ENCODE peak calls at places on chromosome X, in nine cellular contexts. X is CD8-positive, alpha-beta T cell; L is small intestine; Z is aorta; F is endodermal cell; I is A549; M is OCI-LY7; V is A673; U is neural progenitor cell. W is an unnamed sample.

GRCh38 chrX:40169193-40170086 is 71.7 kb upstream of the BCOR start:
- DNase-seq in U (peak), M (peak), V (peak), L (peak), F (peak), I (peak), X (peak), Z (no peak), W (peak)

GRCh38 chrX:121831601-121832000 is 784.2 kb downstream of the GLUD2 start:
- DNase-seq in M (no peak), X (no peak), L (no peak), F (no peak), U (no peak), Z (no peak), V (no peak), I (no peak), W (peak)

GRCh38 chrX:111131572-111131971 is 35.6 kb downstream of the PAK3 start:
- DNase-seq in Z (no peak), L (no peak), X (no peak), U (peak), F (no peak), V (no peak), I (no peak), M (no peak), W (no peak)

GRCh38 chrX:63506320-63506719 is 155.2 kb upstream of the SPIN4 start:
- DNase-seq in Z (no peak), V (peak), U (peak), L (peak), M (peak), F (no peak), I (peak), X (no peak), W (peak)

GRCh38 chrX:117743469-117744251 is 372.9 kb downstream of the KLHL13 start:
- DNase-seq in U (peak), F (peak), I (peak), L (peak), V (peak), M (peak), Z (no peak), X (no peak), W (peak)

GRCh38 chrX:118207831-118208453 is 91.3 kb upstream of the KLHL13 start:
- DNase-seq in V (no peak), Z (no peak), F (no peak), X (no peak), I (no peak), U (no peak), M (no peak), L (no peak), W (no peak)

GRCh38 chrX:123797543-123798447 is 62.1 kb upstream of the XIAP start:
- DNase-seq in L (no peak), M (no peak), I (peak), F (peak), Z (no peak), U (no peak), V (no peak), X (no peak), W (no peak)

GRCh38 chrX:152136312-152136711 is 2.1 kb downstream of the MAGEA10 start:
- DNase-seq in X (no peak), U (no peak), F (no peak), V (no peak), L (no peak), M (no peak), Z (no peak), I (no peak), W (no peak)

GRCh38 chrX:153061732-153062131 is 5.5 kb downstream of the PNMA3 start:
- DNase-seq in U (no peak), L (no peak), M (no peak), I (no peak), V (no peak), F (no peak), X (no peak), Z (no peak), W (peak)

GRCh38 chrX:119784747-119785446 is 6.5 kb downstream of the RPL39 start:
- DNase-seq in V (peak), L (peak), F (peak), U (peak), M (peak), Z (no peak), I (peak), X (peak), W (peak)

GRCh38 chrX:41720125-41720780 is 3.7 kb upstream of the GPR82 start:
- DNase-seq in L (peak), V (no peak), M (peak), I (no peak), Z (no peak), U (no peak), X (peak), F (peak), W (no peak)

GRCh38 chrX:17564689-17565409 is 172.4 kb upstream of the SCML1 start:
- DNase-seq in M (no peak), V (no peak), X (no peak), F (no peak), U (no peak), Z (no peak), I (no peak), L (no peak), W (no peak)

GRCh38 chrX:132216283-132216682 is 3.0 kb downstream of the RAP2C start:
- DNase-seq in Z (no peak), V (peak), F (no peak), I (no peak), U (no peak), L (no peak), M (no peak), X (no peak), W (peak)

DNA sequence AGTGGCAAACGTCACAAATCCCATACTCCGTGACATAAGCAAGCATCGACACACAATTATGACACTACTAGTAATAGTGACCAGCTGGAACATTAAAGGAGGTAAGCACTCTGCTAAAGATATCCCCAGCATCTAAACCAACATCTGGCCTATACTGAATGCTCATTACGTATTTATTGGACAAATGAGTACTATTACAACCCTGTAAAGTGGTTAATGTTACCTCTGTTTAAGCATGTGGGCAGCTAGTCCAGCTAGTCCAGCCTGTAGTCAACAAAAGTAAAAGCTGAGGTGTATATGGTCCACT is 419 bp upstream of the RPGR start:
- DNase-seq in X (no peak), Z (no peak), V (no peak), L (no peak), U (no peak), I (no peak), F (no peak), M (no peak), W (no peak)
- H3K27ac ChIP-seq in X (peak), Z (no peak), V (no peak), L (no peak), U (no peak), I (peak), F (no peak), M (no peak), W (no peak)

GRCh38 chrX:134547047-134547679 is 87.2 kb downstream of the HPRT1 start:
- DNase-seq in F (no peak), V (no peak), X (no peak), L (no peak), U (no peak), I (peak), Z (no peak), M (no peak), W (peak)

GRCh38 chrX:134545524-134545923 is 85.6 kb downstream of the HPRT1 start:
- DNase-seq in U (no peak), L (no peak), F (peak), M (no peak), V (no peak), X (no peak), Z (no peak), I (no peak), W (peak)

GRCh38 chrX:134548844-134549205 is 88.9 kb downstream of the HPRT1 start:
- DNase-seq in F (no peak), M (no peak), V (no peak), X (no peak), I (no peak), U (no peak), L (no peak), Z (no peak), W (no peak)

GRCh38 chrX:134546187-134546586 is 86.2 kb downstream of the HPRT1 start:
- DNase-seq in V (no peak), X (no peak), I (no peak), U (no peak), L (no peak), M (no peak), Z (no peak), F (peak), W (peak)

GRCh38 chrX:134548257-134548732 is 88.3 kb downstream of the HPRT1 start:
- DNase-seq in V (no peak), Z (no peak), I (no peak), U (peak), X (no peak), M (peak), F (no peak), L (peak), W (peak)
- H3K27ac ChIP-seq in V (peak), Z (no peak), I (peak), U (no peak), X (no peak), M (peak), F (no peak), L (no peak), W (peak)

DNA sequence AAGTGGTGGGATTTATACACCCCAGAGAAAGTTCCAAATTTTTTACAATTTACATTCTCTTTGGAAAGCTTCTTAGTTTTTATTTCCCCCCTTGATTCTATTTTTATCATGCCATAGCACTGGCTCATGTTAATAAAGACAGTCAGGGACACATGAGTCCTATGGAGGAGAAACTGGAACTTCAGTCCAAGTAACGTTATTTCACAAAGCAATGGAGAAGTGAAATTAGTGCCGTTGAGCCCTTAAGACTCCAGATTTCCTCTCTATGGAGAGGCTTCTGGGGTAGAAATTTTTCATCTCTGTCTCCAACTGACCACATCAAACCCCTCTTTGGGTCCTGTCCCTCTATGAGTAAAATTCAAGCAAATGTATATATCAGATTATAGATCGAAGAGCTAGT is 12.8 kb upstream of the TASL start:
- DNase-seq in U (no peak), L (no peak), I (no peak), M (no peak), X (no peak), Z (no peak), F (no peak), V (no peak), W (no peak)
- H3K27ac ChIP-seq in U (no peak), L (no peak), I (no peak), M (no peak), X (no peak), Z (no peak), F (no peak), V (no peak), W (no peak)

GRCh38 chrX:10534611-10535010 is 85.8 kb downstream of the MID1 start:
- DNase-seq in V (no peak), I (no peak), X (no peak), M (no peak), U (no peak), Z (no peak), L (no peak), F (no peak), W (no peak)
- H3K27ac ChIP-seq in V (no peak), I (peak), X (no peak), M (no peak), U (no peak), Z (no peak), L (no peak), F (no peak), W (no peak)

DNA sequence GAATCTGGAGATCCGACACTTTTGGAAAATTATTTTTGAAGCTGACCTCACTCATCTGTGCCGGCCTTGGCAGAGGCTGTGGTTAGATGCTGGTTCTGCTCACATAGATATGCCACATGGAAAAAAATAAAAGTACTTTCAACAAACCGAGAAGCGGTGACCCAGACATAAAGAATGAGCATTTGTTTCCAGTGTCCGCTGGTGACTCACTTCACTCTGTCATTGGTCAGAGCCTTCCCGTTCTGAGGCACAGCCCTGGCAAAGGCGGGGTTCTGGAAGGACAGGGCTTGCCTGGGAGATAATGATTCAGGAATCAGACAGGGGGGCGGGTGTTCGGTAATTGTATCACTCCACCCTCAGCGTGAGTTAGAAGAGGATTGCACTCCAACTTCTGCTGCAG is 172.4 kb upstream of the MXRA5 start:
- DNase-seq in L (no peak), M (no peak), U (no peak), I (peak), F (no peak), Z (no peak), V (no peak), X (no peak), W (no peak)
- H3K27ac ChIP-seq in L (no peak), M (no peak), U (no peak), I (no peak), F (no peak), Z (no peak), V (no peak), X (no peak), W (no peak)

DNA sequence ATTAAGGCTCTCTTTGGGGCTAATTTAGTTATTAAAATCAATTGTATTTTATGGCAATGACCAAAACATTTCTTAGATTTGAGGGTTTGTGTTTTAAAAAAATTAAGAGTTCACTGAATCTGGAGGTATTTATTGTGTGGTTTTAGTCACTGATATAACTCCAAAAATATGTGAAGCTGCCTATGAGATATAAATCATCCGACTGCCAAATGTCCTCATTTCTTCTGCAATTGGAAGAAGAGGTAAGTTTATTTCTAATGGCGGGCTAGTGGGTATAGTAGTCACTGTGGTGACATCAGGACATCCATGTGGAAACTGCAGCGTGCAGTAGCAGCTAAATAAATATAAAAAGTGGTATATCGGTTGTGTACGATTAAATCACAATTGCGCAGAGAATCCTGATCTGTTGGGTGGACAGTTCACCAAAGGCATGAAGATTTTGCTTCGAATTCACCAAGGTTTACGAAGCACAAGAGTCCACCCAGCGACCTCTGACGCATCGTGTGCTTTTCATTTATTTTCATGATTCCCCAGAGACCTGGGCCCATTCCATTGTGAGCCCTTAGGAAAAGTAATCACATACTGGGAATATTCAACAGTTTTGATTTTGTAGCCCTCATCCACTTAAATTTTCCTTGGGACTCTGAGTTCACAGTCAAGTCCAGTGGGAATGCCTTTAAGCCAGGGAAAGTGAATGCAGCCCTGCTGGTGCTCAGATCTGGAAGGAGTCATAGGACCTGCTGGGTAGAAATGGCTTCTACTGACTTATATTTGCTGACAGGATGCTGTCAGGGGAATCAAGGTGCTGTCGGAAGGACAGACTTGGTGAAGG is 205.3 kb downstream of the MID1 start:
- DNase-seq in I (no peak), Z (no peak), V (no peak), U (no peak), X (no peak), F (peak), L (no peak), M (no peak), W (no peak)
- H3K27ac ChIP-seq in I (peak), Z (no peak), V (no peak), U (no peak), X (no peak), F (no peak), L (no peak), M (no peak), W (no peak)

GRCh38 chrX:45842916-45843315 is 642.2 kb upstream of the DIPK2B start:
- DNase-seq in V (no peak), U (no peak), M (no peak), X (no peak), Z (no peak), I (no peak), F (no peak), L (no peak), W (no peak)
- H3K27ac ChIP-seq in V (peak), U (no peak), M (no peak), X (no peak), Z (no peak), I (peak), F (no peak), L (no peak), W (no peak)

GRCh38 chrX:9052081-9052480 is 18.2 kb upstream of the FAM9B start:
- DNase-seq in I (no peak), Z (no peak), F (no peak), X (no peak), U (no peak), V (no peak), L (no peak), M (no peak), W (no peak)

GRCh38 chrX:9048801-9049200 is 14.9 kb upstream of the FAM9B start:
- DNase-seq in M (no peak), X (no peak), I (no peak), L (no peak), V (no peak), F (no peak), Z (no peak), U (no peak), W (no peak)
- H3K27ac ChIP-seq in M (no peak), X (no peak), I (no peak), L (no peak), V (no peak), F (no peak), Z (no peak), U (no peak), W (no peak)

GRCh38 chrX:110021180-110022022 is 18.5 kb downstream of the TMEM164 start:
- DNase-seq in U (no peak), M (no peak), X (no peak), L (peak), V (no peak), Z (no peak), F (no peak), I (no peak), W (peak)
- H3K27ac ChIP-seq in U (no peak), M (no peak), X (no peak), L (no peak), V (no peak), Z (no peak), F (no peak), I (peak), W (no peak)